ENCODE peak calls at places on chromosomes 6 and 20, in five cellular contexts. L, O, D, Z and W are unnamed samples.

GRCh38 chr6:26087284-26088115 is at the start of gene HFE:
- DNase-seq in Z (peak), O (peak), D (peak), L (no peak), W (no peak)

GRCh38 chr20:10352934-10353866 is 80.8 kb downstream of the MKKS start:
- DNase-seq in O (no peak), L (no peak), Z (no peak), D (no peak), W (no peak)

GRCh38 chr20:46955601-46956556 is 61.2 kb downstream of the EYA2 start:
- DNase-seq in Z (no peak), L (no peak), O (no peak), D (no peak), W (no peak)

GRCh38 chr6:134517145-134517658 is 199.3 kb upstream of the SGK1 start:
- DNase-seq in O (peak), L (no peak), D (peak), Z (peak), W (peak)

GRCh38 chr6:170151235-170152110 is 139.4 kb downstream of the DLL1 start:
- DNase-seq in D (no peak), L (no peak), O (no peak), Z (no peak), W (no peak)

GRCh38 chr20:18018100-18018499 is 39.6 kb downstream of the OVOL2 start:
- DNase-seq in O (no peak), L (no peak), Z (no peak), D (no peak), W (no peak)

GRCh38 chr6:167163476-167164011 is 5.8 kb upstream of the GPR31 start:
- DNase-seq in D (no peak), O (no peak), L (no peak), Z (no peak), W (no peak)

GRCh38 chr20:9442858-9443257 is 71.5 kb upstream of the LAMP5 start:
- DNase-seq in D (no peak), Z (no peak), L (no peak), O (no peak), W (peak)

GRCh38 chr6:111841822-111842221 is 31.4 kb downstream of the FYN start:
- DNase-seq in D (peak), O (no peak), Z (no peak), L (no peak), W (no peak)

GRCh38 chr20:52824494-52825216 is 147.5 kb upstream of the TSHZ2 start:
- DNase-seq in D (no peak), O (no peak), L (no peak), Z (no peak), W (no peak)

GRCh38 chr6:145736854-145737181 is 1.5 kb upstream of the EPM2A start:
- DNase-seq in O (no peak), D (no peak), Z (no peak), L (no peak), W (no peak)

GRCh38 chr6:137892271-137892708 is 25.2 kb downstream of the TNFAIP3 start:
- DNase-seq in L (no peak), O (no peak), D (peak), Z (no peak), W (no peak)

GRCh38 chr6:112338310-112338709 is 8.8 kb upstream of the RFPL4B start:
- DNase-seq in D (no peak), L (no peak), Z (no peak), O (no peak), W (no peak)

GRCh38 chr6:75171581-75172360 is 34.1 kb downstream of the COL12A1 start:
- DNase-seq in Z (no peak), D (no peak), L (no peak), O (no peak), W (no peak)

GRCh38 chr6:153051801-153052200 is 49.3 kb upstream of the MTRF1L start:
- DNase-seq in L (no peak), Z (no peak), D (no peak), O (no peak), W (no peak)

GRCh38 chr6:37056439-37057127 is 51.1 kb downstream of the FGD2 start:
- DNase-seq in O (no peak), D (peak), Z (no peak), L (no peak), W (no peak)

GRCh38 chr6:163951990-163952389 is 537.5 kb downstream of the QKI start:
- DNase-seq in Z (no peak), D (no peak), L (no peak), O (no peak), W (no peak)

GRCh38 chr20:45951925-45952834 is 17.7 kb downstream of the PCIF1 start:
- DNase-seq in D (no peak), L (no peak), O (no peak), Z (no peak), W (no peak)

GRCh38 chr6:39812853-39813533 is 20.8 kb downstream of the DAAM2 start:
- DNase-seq in O (peak), Z (no peak), D (no peak), L (no peak), W (no peak)

GRCh38 chr20:8376940-8377339 is 244.9 kb downstream of the PLCB1 start:
- DNase-seq in O (no peak), D (no peak), Z (no peak), L (no peak), W (no peak)

GRCh38 chr6:107655245-107655644 is 165.3 kb downstream of the SOBP start:
- DNase-seq in D (no peak), Z (no peak), O (no peak), L (no peak), W (peak)

GRCh38 chr20:57902478-57902877 is 192.7 kb upstream of the PMEPA1 start:
- DNase-seq in L (no peak), Z (no peak), O (no peak), D (peak), W (no peak)

GRCh38 chr20:23022849-23023248 is 12.3 kb upstream of the SSTR4 start:
- DNase-seq in Z (no peak), O (no peak), D (no peak), L (no peak), W (no peak)

GRCh38 chr6:168718821-168719475 is 278.0 kb downstream of the SMOC2 start:
- DNase-seq in Z (no peak), D (no peak), L (no peak), O (no peak), W (no peak)

GRCh38 chr6:138971601-138972000 is 16.5 kb downstream of the REPS1 start:
- DNase-seq in Z (no peak), O (no peak), D (no peak), L (no peak), W (no peak)

GRCh38 chr6:48957781-48958180 is 505.3 kb downstream of the MMUT start:
- DNase-seq in L (no peak), Z (no peak), D (no peak), O (no peak), W (no peak)

GRCh38 chr6:110877569-110877968 is 3.0 kb downstream of the AMD1 start:
- DNase-seq in L (no peak), Z (no peak), D (no peak), O (no peak), W (no peak)